ENCODE peak calls at places on chromosomes 1 and 21, in eight cellular contexts. R is ovary; W is psoas muscle; F is IMR-90; Q is CD8-positive, alpha-beta memory T cell; U is cardiac muscle cell; P is astrocyte; Y is brain microvascular endothelial cell. O is an unnamed sample.

GRCh38 chr1:114152211-114153050 is 1.2 kb downstream of the SYT6 start:
- DNase-seq in R (peak), W (peak), F (peak), Q (no peak), U (peak), P (peak), Y (no peak), O (no peak)

GRCh38 chr1:33985656-33986055 is 121.8 kb downstream of the HMGB4 start:
- DNase-seq in R (no peak), W (no peak), F (peak), Q (no peak), U (no peak), P (peak), Y (no peak), O (no peak)

GRCh38 chr1:6336946-6337622 is 56.5 kb downstream of the ACOT7 start:
- DNase-seq in R (no peak), W (no peak), F (no peak), Q (no peak), U (no peak), P (no peak), Y (no peak), O (no peak)

GRCh38 chr21:22260274-22260673 is 1262.1 kb downstream of the NCAM2 start:
- DNase-seq in R (no peak), W (no peak), F (no peak), Q (no peak), U (no peak), P (no peak), Y (no peak), O (no peak)

GRCh38 chr1:154970631-154971340 is at the start of gene SHC1:
- DNase-seq in R (peak), W (peak), F (peak), Q (no peak), U (peak), P (peak), Y (peak), O (peak)

GRCh38 chr1:213996320-213997022 is 8.7 kb downstream of the PROX1 start:
- DNase-seq in R (peak), W (peak), F (no peak), Q (no peak), U (no peak), P (no peak), Y (no peak), O (no peak)

GRCh38 chr1:54950361-54951163 is 29.9 kb upstream of the TMEM61 start:
- DNase-seq in R (peak), W (peak), F (peak), Q (peak), U (peak), P (peak), Y (peak), O (peak)

GRCh38 chr1:156882543-156882942 is 11.0 kb upstream of the PEAR1 start:
- DNase-seq in R (no peak), W (no peak), F (no peak), Q (no peak), U (no peak), P (no peak), Y (no peak), O (no peak)

GRCh38 chr1:167905182-167905581 is 8.8 kb downstream of the ADCY10 start:
- DNase-seq in R (no peak), W (no peak), F (peak), Q (no peak), U (no peak), P (peak), Y (no peak), O (no peak)

GRCh38 chr1:182698977-182699672 is 14.7 kb upstream of the RGS8 start:
- DNase-seq in R (peak), W (peak), F (no peak), Q (no peak), U (no peak), P (no peak), Y (no peak), O (no peak)

GRCh38 chr1:45840704-45841103 is 37.3 kb downstream of the MAST2 start:
- DNase-seq in R (no peak), W (peak), F (no peak), Q (no peak), U (peak), P (no peak), Y (no peak), O (no peak)

GRCh38 chr1:45833361-45833760 is 29.9 kb downstream of the MAST2 start:
- DNase-seq in R (no peak), W (no peak), F (peak), Q (no peak), U (no peak), P (no peak), Y (no peak), O (no peak)

GRCh38 chr1:45834689-45835088 is 31.3 kb downstream of the MAST2 start:
- DNase-seq in R (no peak), W (no peak), F (no peak), Q (no peak), U (no peak), P (no peak), Y (no peak), O (no peak)

GRCh38 chr1:45836451-45836850 is 33.0 kb downstream of the MAST2 start:
- DNase-seq in R (no peak), W (no peak), F (no peak), Q (no peak), U (no peak), P (no peak), Y (no peak), O (no peak)
- H3K4me3 ChIP-seq in R (no peak), W (no peak), F (no peak), Q (no peak), U (no peak), P (no peak), Y (no peak), O (no peak)

GRCh38 chr1:161196111-161196510 is 2.7 kb downstream of the ADAMTS4 start:
- DNase-seq in R (no peak), W (no peak), F (no peak), Q (no peak), U (no peak), P (no peak), Y (no peak), O (no peak)
- H3K27ac ChIP-seq in R (peak), W (peak), F (no peak), Q (no peak), U (no peak), P (no peak), Y (no peak), O (no peak)

GRCh38 chr1:110472546-110472945 is 21.6 kb downstream of the PROK1 start:
- DNase-seq in R (no peak), W (no peak), F (no peak), Q (no peak), U (no peak), P (no peak), Y (no peak), O (no peak)
- H3K4me3 ChIP-seq in R (no peak), W (no peak), F (no peak), Q (no peak), U (no peak), P (no peak), Y (no peak), O (no peak)

GRCh38 chr1:38685373-38685772 is 174.2 kb downstream of the RRAGC start:
- DNase-seq in R (no peak), W (no peak), F (no peak), Q (no peak), U (no peak), P (no peak), Y (no peak), O (no peak)
- H3K27ac ChIP-seq in R (no peak), W (no peak), F (no peak), Q (no peak), U (no peak), P (no peak), Y (no peak), O (no peak)

GRCh38 chr1:201647722-201648065 is 108.8 kb downstream of the NAV1 start:
- DNase-seq in R (no peak), W (no peak), F (no peak), Q (no peak), U (peak), P (no peak), Y (no peak), O (no peak)

GRCh38 chr1:201645956-201646355 is 107.0 kb downstream of the NAV1 start:
- DNase-seq in R (no peak), W (no peak), F (peak), Q (no peak), U (no peak), P (no peak), Y (no peak), O (no peak)

GRCh38 chr1:201648066-201648910 is 109.4 kb downstream of the NAV1 start:
- DNase-seq in R (peak), W (peak), F (peak), Q (no peak), U (peak), P (peak), Y (peak), O (no peak)

GRCh38 chr1:201646623-201647022 is 107.7 kb downstream of the NAV1 start:
- DNase-seq in R (no peak), W (no peak), F (no peak), Q (no peak), U (no peak), P (no peak), Y (no peak), O (no peak)

DNA sequence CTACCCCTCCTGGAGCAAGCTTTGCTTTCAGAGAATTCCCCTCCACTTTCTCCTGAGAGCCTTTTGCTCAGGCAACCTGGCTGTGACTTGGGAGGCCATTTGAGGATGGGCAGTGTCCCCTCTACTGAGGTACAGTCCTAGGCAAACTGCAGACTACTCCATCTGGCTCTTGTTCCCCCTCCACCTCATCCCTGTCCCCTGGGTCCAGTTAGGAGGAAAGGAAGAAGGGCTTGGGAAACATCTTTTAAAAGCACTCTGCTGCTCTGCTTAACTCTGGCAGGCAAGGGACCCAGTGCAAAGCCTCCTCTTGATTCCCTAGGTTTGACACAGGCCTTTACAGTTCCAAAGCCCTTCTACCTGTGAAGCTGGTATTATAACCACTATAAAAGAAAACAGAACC is 108.2 kb downstream of the NAV1 start:
- DNase-seq in R (no peak), W (no peak), F (no peak), Q (no peak), U (peak), P (no peak), Y (no peak), O (no peak)
- H3K4me3 ChIP-seq in R (no peak), W (no peak), F (no peak), Q (no peak), U (peak), P (peak), Y (peak), O (peak)

O was measured in AG04450.